ENCODE peak calls at places on chromosomes 4 and X, in ten cellular contexts. A is right cardiac atrium; L is GM12865; E is astrocyte; S is stimulated activated CD4-positive, alpha-beta T cell treated with anti-CD3 and anti-CD28 coated beads, Interleukin-2, amount 100 ng/mL, for 48 hours; O is iPS-NIHi11; K is substantia nigra; F is NCI-H2081 treated with DMSO at 0.1 percent for 48 hours; Z is AG20443; X is lower lobe of right lung. Y is an unnamed sample.

GRCh38 chr4:146040623-146041022 is 102.0 kb upstream of the ZNF827 start:
- DNase-seq in A (no peak), L (no peak), E (no peak), S (no peak), O (no peak), K (no peak), F (no peak), Z (no peak), X (no peak), Y (no peak)

GRCh38 chr4:48467891-48468290 is 15.3 kb upstream of the SLC10A4 start:
- DNase-seq in A (no peak), L (no peak), E (no peak), S (no peak), O (no peak), K (no peak), F (no peak), Z (no peak), X (no peak), Y (no peak)

GRCh38 chrX:1598876-1599790 is 7.7 kb downstream of the AKAP17A start:
- DNase-seq in A (no peak), L (no peak), E (no peak), S (no peak), O (no peak), K (no peak), F (no peak), Z (no peak), X (peak; percentile 38), Y (no peak)

GRCh38 chrX:20513185-20513584 is 246.5 kb upstream of the RPS6KA3 start:
- DNase-seq in A (no peak), L (no peak), E (peak; percentile 30), S (no peak), O (no peak), K (no peak), F (no peak), Z (no peak), X (no peak), Y (no peak)

GRCh38 chr4:166197166-166197565 is 324.1 kb downstream of the TLL1 start:
- DNase-seq in A (no peak), L (no peak), E (peak; percentile 31), S (no peak), O (no peak), K (no peak), F (no peak), Z (no peak), X (no peak), Y (no peak)

GRCh38 chrX:18886344-18887161 is 97.4 kb downstream of the PHKA2 start:
- DNase-seq in A (peak; percentile 90), L (peak; percentile 90), E (peak; percentile 26), S (peak; percentile 25), O (peak; percentile 47), K (peak; percentile 29), F (peak; percentile 7), Z (peak; percentile 67), X (peak; percentile 84), Y (no peak)

GRCh38 chrX:109270580-109271484 is 211.1 kb downstream of the GUCY2F start:
- DNase-seq in A (no peak), L (peak; percentile 93), E (peak; percentile 17), S (peak; percentile 17), O (no peak), K (no peak), F (no peak), Z (no peak), X (peak; percentile 41), Y (no peak)

GRCh38 chrX:24925430-24925829 is 90.3 kb downstream of the ARX start:
- DNase-seq in A (no peak), L (no peak), E (peak; percentile 4), S (no peak), O (no peak), K (no peak), F (no peak), Z (no peak), X (no peak), Y (no peak)

GRCh38 chrX:148938348-148938747 is 437.9 kb downstream of the AFF2 start:
- DNase-seq in A (no peak), L (peak; percentile 6), E (no peak), S (no peak), O (no peak), K (no peak), F (no peak), Z (no peak), X (no peak), Y (peak; percentile 28)

GRCh38 chr4:186719925-186720694 is 3.5 kb downstream of the FAT1 start:
- DNase-seq in A (no peak), L (peak; percentile 12), E (no peak), S (no peak), O (peak; percentile 35), K (no peak), F (no peak), Z (no peak), X (no peak), Y (no peak)

GRCh38 chr4:114780205-114780604 is 181.6 kb downstream of the UGT8 start:
- DNase-seq in A (no peak), L (peak; percentile 5), E (peak; percentile 19), S (no peak), O (peak; percentile 24), K (no peak), F (peak; percentile 17), Z (no peak), X (no peak), Y (no peak)

GRCh38 chrX:20445109-20445508 is 178.4 kb upstream of the RPS6KA3 start:
- DNase-seq in A (no peak), L (no peak), E (no peak), S (no peak), O (no peak), K (no peak), F (no peak), Z (no peak), X (no peak), Y (no peak)

GRCh38 chrX:79270401-79270800 is 96.7 kb downstream of the ITM2A start:
- DNase-seq in A (peak; percentile 77), L (peak; percentile 85), E (no peak), S (peak; percentile 52), O (peak; percentile 21), K (no peak), F (no peak), Z (no peak), X (peak; percentile 46), Y (no peak)

GRCh38 chr4:125314676-125315570 is at the start of gene FAT4:
- DNase-seq in A (peak; percentile 98), L (peak; percentile 86), E (peak; percentile 97), S (no peak), O (peak; percentile 89), K (peak; percentile 93), F (no peak), Z (peak; percentile 95), X (peak; percentile 93), Y (peak; percentile 6)

GRCh38 chr4:32560306-32560705 is 1840.1 kb downstream of the PCDH7 start:
- DNase-seq in A (no peak), L (no peak), E (peak; percentile 29), S (no peak), O (peak; percentile 23), K (no peak), F (no peak), Z (peak; percentile 6), X (no peak), Y (no peak)

GRCh38 chr4:175542787-175543186 is 269.3 kb downstream of the GPM6A start:
- DNase-seq in A (no peak), L (no peak), E (no peak), S (no peak), O (no peak), K (no peak), F (peak; percentile 58), Z (no peak), X (no peak), Y (no peak)

Y was measured in NCI-H1930.